ENCODE peak calls at places on chromosomes 11 and 22, in nine cellular contexts. B is foreskin fibroblast; I is stimulated activated naive CD4-positive, alpha-beta T cell; T is HT1080; S is dermis blood vessel endothelial cell; D is NCI-H1694; R is T follicular helper cell; Z is C1 segment of cervical spinal cord; G is NCI-H1436 treated with DMSO at 0.1 percent for 48 hours. K is an unnamed sample.

GRCh38 chr11:5625281-5625680 is 480 bp downstream of the TRIM34 start:
- DNase-seq in Z (no peak), T (no peak), G (no peak), D (no peak), I (no peak), B (no peak), S (peak; percentile 15), R (no peak), K (no peak)

GRCh38 chr11:9716275-9717039 is 52.6 kb downstream of the SWAP70 start:
- DNase-seq in G (no peak), S (peak; percentile 98), I (no peak), B (peak; percentile 51), R (no peak), T (peak; percentile 78), D (no peak), Z (no peak), K (no peak)

GRCh38 chr11:102305352-102306047 is 11.8 kb upstream of the BIRC3 start:
- DNase-seq in D (no peak), G (no peak), T (no peak), B (no peak), S (no peak), R (no peak), I (no peak), Z (no peak), K (no peak)

GRCh38 chr11:75236062-75236461 is 4.5 kb upstream of the TPBGL start:
- DNase-seq in D (no peak), Z (no peak), I (no peak), R (no peak), B (no peak), S (no peak), T (no peak), G (no peak), K (no peak)

GRCh38 chr22:29072979-29073617 is at the start of gene KREMEN1:
- DNase-seq in I (no peak), G (no peak), Z (no peak), R (no peak), B (no peak), S (no peak), D (no peak), T (no peak), K (no peak)

GRCh38 chr11:1102221-1102971 is 27.7 kb downstream of the MUC2 start:
- DNase-seq in D (no peak), B (no peak), T (no peak), Z (no peak), R (no peak), G (no peak), I (no peak), S (no peak), K (no peak)

GRCh38 chr11:6402561-6402981 is 12.3 kb downstream of the SMPD1 start:
- DNase-seq in Z (no peak), G (no peak), B (no peak), I (peak; percentile 70), R (peak; percentile 82), T (peak; percentile 80), S (no peak), D (no peak), K (peak; percentile 51)

GRCh38 chr11:6351782-6352181 is 31.5 kb upstream of the CAVIN3 start:
- DNase-seq in Z (no peak), D (no peak), B (peak; percentile 15), G (no peak), R (no peak), T (no peak), I (no peak), S (no peak), K (no peak)

GRCh38 chr11:129608711-129609110 is 206.9 kb upstream of the TMEM45B start:
- DNase-seq in B (no peak), Z (no peak), T (no peak), S (no peak), I (no peak), D (no peak), G (no peak), R (no peak), K (no peak)

GRCh38 chr11:115860246-115860645 is 356.0 kb upstream of the CADM1 start:
- DNase-seq in D (no peak), G (no peak), S (no peak), Z (no peak), B (no peak), T (no peak), I (no peak), R (no peak), K (no peak)

GRCh38 chr11:117045196-117045595 is 53.0 kb downstream of the SIK3 start:
- DNase-seq in Z (no peak), T (no peak), R (no peak), B (peak; percentile 93), I (no peak), S (no peak), D (no peak), G (no peak), K (no peak)

GRCh38 chr11:122724520-122724919 is 69.0 kb downstream of the UBASH3B start:
- DNase-seq in R (no peak), Z (no peak), S (peak; percentile 50), G (no peak), T (peak; percentile 71), D (no peak), I (no peak), B (peak; percentile 77), K (no peak)

GRCh38 chr11:27722945-27723344 is 22.7 kb upstream of the BDNF start:
- DNase-seq in I (no peak), G (no peak), Z (no peak), R (no peak), T (no peak), B (peak; percentile 18), S (no peak), D (no peak), K (no peak)

GRCh38 chr11:12274056-12274455 is 103.3 kb upstream of the PARVA start:
- DNase-seq in G (no peak), T (no peak), S (no peak), D (no peak), R (no peak), Z (no peak), B (no peak), I (no peak), K (no peak)

GRCh38 chr11:106173291-106173690 is 95.8 kb downstream of the AASDHPPT start:
- DNase-seq in D (no peak), R (no peak), T (no peak), Z (no peak), B (no peak), I (no peak), G (no peak), S (no peak), K (no peak)

GRCh38 chr22:22721681-22722309 is 77.4 kb downstream of the GGTLC2 start:
- DNase-seq in G (no peak), D (no peak), B (peak; percentile 87), R (no peak), I (no peak), S (peak; percentile 11), T (peak; percentile 32), Z (no peak), K (no peak)

GRCh38 chr11:64744544-64745218 is 739 bp upstream of the RASGRP2 start:
- DNase-seq in R (no peak), D (no peak), S (no peak), G (no peak), Z (no peak), B (no peak), I (peak; percentile 70), T (no peak), K (no peak)

GRCh38 chr11:19842505-19842904 is 129.9 kb downstream of the NAV2 start:
- DNase-seq in G (no peak), T (no peak), S (no peak), D (no peak), I (no peak), R (no peak), B (no peak), Z (no peak), K (no peak)

GRCh38 chr11:67628710-67629385 is 889 bp downstream of the NUDT8 start:
- DNase-seq in G (no peak), I (no peak), B (no peak), D (no peak), R (no peak), S (no peak), T (no peak), Z (no peak), K (no peak)

GRCh38 chr22:43409046-43409445 is 2.8 kb upstream of the MPPED1 start:
- DNase-seq in T (no peak), G (no peak), B (no peak), D (no peak), S (no peak), R (no peak), Z (no peak), I (no peak), K (no peak)

GRCh38 chr11:86459682-86460460 is 85.2 kb downstream of the CCDC81 start:
- DNase-seq in Z (no peak), D (peak; percentile 0), G (no peak), R (no peak), T (peak; percentile 98), I (no peak), B (peak; percentile 93), S (peak; percentile 99), K (no peak)

GRCh38 chr22:41915035-41915782 is at the start of gene SHISA8:
- DNase-seq in T (no peak), I (peak; percentile 51), Z (no peak), S (peak; percentile 50), D (no peak), G (no peak), R (peak; percentile 54), B (peak; percentile 72), K (peak; percentile 50)

GRCh38 chr22:47434336-47435203 is 672.1 kb downstream of the TBC1D22A start:
- DNase-seq in B (no peak), S (no peak), R (no peak), I (no peak), G (no peak), T (no peak), D (no peak), Z (no peak), K (no peak)

GRCh38 chr11:30983143-30983542 is 386.4 kb downstream of the DCDC1 start:
- DNase-seq in D (no peak), B (no peak), S (no peak), I (no peak), R (no peak), Z (no peak), G (no peak), T (no peak), K (no peak)

GRCh38 chr11:80031014-80031565 is 590.3 kb upstream of the TENM4 start:
- DNase-seq in D (no peak), R (no peak), S (no peak), G (no peak), I (no peak), B (no peak), Z (no peak), T (no peak), K (no peak)

GRCh38 chr11:3103076-3103475 is 45.9 kb upstream of the CARS1 start:
- DNase-seq in G (no peak), B (no peak), D (no peak), Z (no peak), T (no peak), I (no peak), R (no peak), S (no peak), K (no peak)

GRCh38 chr22:27997538-27997937 is 78.5 kb upstream of the PITPNB start:
- DNase-seq in G (no peak), T (no peak), D (no peak), I (no peak), R (no peak), Z (no peak), B (peak; percentile 39), S (no peak), K (no peak)

GRCh38 chr22:32385681-32386080 is 26.4 kb downstream of the RTCB start:
- DNase-seq in Z (no peak), T (no peak), B (no peak), I (no peak), R (no peak), G (no peak), D (no peak), S (no peak), K (no peak)